ENCODE peak calls at places on chromosomes 4 and X, in four cellular contexts. K, O, U and T are unnamed samples.

GRCh38 chrX:15849555-15849954 is 5.1 kb downstream of the AP1S2 start:
- DNase-seq in K (no peak), U (no peak), O (no peak), T (no peak)

GRCh38 chr4:84803121-84803520 is 163.4 kb downstream of the WDFY3 start:
- DNase-seq in U (no peak), O (no peak), K (no peak), T (no peak)

GRCh38 chr4:153573881-153574807 is 108.0 kb downstream of the TMEM131L start:
- DNase-seq in U (peak; percentile 65), K (peak; percentile 85), O (peak; percentile 88), T (peak; percentile 63)

GRCh38 chr4:30718889-30719252 is 1.3 kb upstream of the PCDH7 start:
- DNase-seq in O (peak; percentile 48), K (no peak), U (no peak), T (peak; percentile 13)

GRCh38 chr4:158333820-158334219 is 123.5 kb downstream of the TMEM144 start:
- DNase-seq in U (no peak), O (no peak), K (no peak), T (no peak)

GRCh38 chr4:109826719-109827118 is 1.1 kb upstream of the RRH start:
- DNase-seq in O (peak; percentile 33), K (no peak), U (no peak), T (no peak)

GRCh38 chrX:19343085-19343461 is 654 bp upstream of the PDHA1 start:
- DNase-seq in O (no peak), K (no peak), U (no peak), T (no peak)

GRCh38 chrX:29662759-29663503 is 552.4 kb upstream of the MAGEB2 start:
- DNase-seq in K (no peak), U (no peak), O (peak; percentile 98), T (no peak)

GRCh38 chr4:78693777-78694456 is 82.2 kb upstream of the BMP2K start:
- DNase-seq in U (no peak), O (no peak), K (no peak), T (no peak)

GRCh38 chr4:6118201-6118600 is 82.1 kb downstream of the JAKMIP1 start:
- DNase-seq in O (no peak), U (no peak), K (peak; percentile 2), T (no peak)
- H3K4me3 ChIP-seq in O (no peak overlapping the region), U (no peak overlapping the region), K (no peak overlapping the region), T (no peak overlapping the region)

GRCh38 chr4:128287159-128287870 is at the start of gene PGRMC2:
- DNase-seq in K (peak; percentile 67), U (no peak), O (peak; percentile 37), T (peak; percentile 34)
- TF ChIP-seq POLR2A in K (peak; percentile 55), U (no peak), O (no peak), T (peak; percentile 14)

GRCh38 chr4:25427871-25428270 is 50.8 kb downstream of the ANAPC4 start:
- DNase-seq in K (no peak), U (no peak), O (no peak), T (no peak)
- H3K4me3 ChIP-seq in K (no peak overlapping the region), U (no peak overlapping the region), O (no peak overlapping the region), T (no peak overlapping the region)

GRCh38 chr4:116531870-116532269 is 553.5 kb downstream of the TRAM1L1 start:
- DNase-seq in U (no peak), K (no peak), O (no peak), T (no peak)
- TF ChIP-seq POLR2A in U (no peak), K (no peak), O (no peak), T (no peak)

GRCh38 chr4:178789279-178789678 is 1347.0 kb upstream of the AGA start:
- DNase-seq in K (no peak), O (no peak), U (no peak), T (no peak)
- H3K4me3 ChIP-seq in K (no peak overlapping the region), O (no peak overlapping the region), U (no peak overlapping the region), T (no peak overlapping the region)

GRCh38 chr4:144748814-144749555 is 103.0 kb downstream of the HHIP start:
- DNase-seq in U (no peak), O (no peak), K (no peak), T (no peak)
- TF ChIP-seq POLR2A in U (no peak), O (no peak), K (no peak), T (no peak)

DNA sequence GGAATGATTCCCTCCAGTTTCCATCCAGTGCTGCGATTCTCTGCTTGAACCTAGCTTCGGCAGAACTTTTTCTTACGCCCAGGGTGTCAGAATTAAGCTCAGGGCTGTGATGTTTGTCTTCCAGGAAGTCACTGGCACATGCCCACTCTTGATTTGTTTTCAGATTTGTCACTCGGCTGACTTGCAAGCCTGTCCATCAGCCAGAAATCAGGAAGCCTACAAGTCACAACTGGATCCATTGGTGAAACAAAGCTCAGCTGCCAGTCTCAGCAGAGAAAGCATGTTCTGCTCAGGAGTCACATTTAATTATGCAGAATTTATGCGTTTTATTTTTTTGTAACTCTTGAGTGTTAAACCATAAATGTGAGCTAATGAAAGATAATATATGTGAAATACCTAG is 38.2 kb upstream of the PNPLA4 start:
- DNase-seq in K (no peak), U (no peak), O (no peak), T (no peak)
- H3K4me3 ChIP-seq in K (no peak overlapping the region), U (no peak overlapping the region), O (no peak overlapping the region), T (no peak overlapping the region)